ENCODE peak calls at places on chromosomes 2 and 18, in ten cellular contexts. L, M, F, R, D, C, S, G, T and O are unnamed samples.

GRCh38 chr2:48715956-48716355 is 39.6 kb downstream of the LHCGR start:
- DNase-seq in M (no peak), L (peak), R (no peak), F (peak), C (no peak), T (no peak), G (no peak), S (peak), D (no peak), O (no peak)

GRCh38 chr2:234827096-234827860 is 124.5 kb upstream of the SH3BP4 start:
- DNase-seq in F (no peak), C (no peak), G (no peak), R (no peak), T (no peak), M (peak), S (peak), D (no peak), L (peak), O (no peak)

GRCh38 chr2:105653313-105653712 is 91.4 kb upstream of the NCK2 start:
- DNase-seq in R (no peak), S (no peak), M (peak), L (no peak), G (no peak), C (no peak), F (no peak), D (no peak), T (no peak), O (no peak)

GRCh38 chr2:177758591-177759371 is 313.8 kb downstream of the PDE11A start:
- DNase-seq in F (peak), G (peak), R (no peak), D (no peak), M (peak), S (peak), C (no peak), L (peak), T (no peak), O (no peak)

GRCh38 chr2:120776649-120777048 is 41.0 kb downstream of the GLI2 start:
- DNase-seq in C (no peak), R (peak), G (no peak), D (no peak), T (no peak), L (no peak), M (no peak), F (no peak), S (no peak), O (no peak)

GRCh38 chr2:30252723-30253688 is 21.7 kb downstream of the LBH start:
- DNase-seq in F (peak), T (no peak), S (peak), G (peak), D (no peak), M (peak), R (peak), L (peak), C (no peak), O (no peak)

GRCh38 chr2:185433824-185434223 is 304.8 kb upstream of the FSIP2 start:
- DNase-seq in T (no peak), S (peak), R (no peak), F (peak), L (no peak), C (no peak), G (no peak), D (no peak), M (no peak), O (no peak)

GRCh38 chr2:156333951-156334495 is 1.5 kb upstream of the NR4A2 start:
- DNase-seq in D (peak), L (no peak), F (peak), T (no peak), C (peak), M (peak), G (peak), S (peak), R (peak), O (peak)

GRCh38 chr18:3594760-3595241 is 144.8 kb downstream of the TGIF1 start:
- DNase-seq in G (peak), S (peak), L (peak), R (peak), C (no peak), M (peak), D (no peak), T (no peak), F (peak), O (no peak)

GRCh38 chr2:65957886-65958285 is 477.0 kb upstream of the MEIS1 start:
- DNase-seq in C (no peak), S (no peak), G (no peak), D (no peak), M (no peak), R (no peak), L (no peak), F (no peak), T (no peak), O (no peak)

GRCh38 chr2:190535119-190535439 is 557 bp upstream of the NEMP2 start:
- DNase-seq in D (no peak), F (no peak), S (peak), R (no peak), M (no peak), T (no peak), G (no peak), L (no peak), C (no peak), O (no peak)

GRCh38 chr18:48842259-48843061 is 108.3 kb downstream of the SMAD7 start:
- DNase-seq in S (no peak), M (peak), G (no peak), C (peak), T (no peak), D (no peak), R (peak), F (no peak), L (peak), O (peak)

GRCh38 chr2:190477563-190478454 is 56.7 kb downstream of the NEMP2 start:
- DNase-seq in F (peak), D (no peak), M (peak), G (no peak), R (no peak), T (no peak), C (no peak), S (peak), L (peak), O (no peak)

GRCh38 chr2:230885467-230886130 is 20.9 kb downstream of the ITM2C start:
- DNase-seq in S (peak), R (peak), C (no peak), M (no peak), G (no peak), L (peak), D (no peak), F (peak), T (no peak), O (no peak)

GRCh38 chr2:133838642-133839370 is 270.5 kb upstream of the NCKAP5 start:
- DNase-seq in D (no peak), G (no peak), C (no peak), M (no peak), F (no peak), R (no peak), L (no peak), S (no peak), T (no peak), O (no peak)

GRCh38 chr18:26227051-26227672 is 917 bp downstream of the TAF4B start:
- DNase-seq in F (no peak), S (peak), T (no peak), G (peak), D (peak), C (no peak), L (peak), R (no peak), M (no peak), O (no peak)

GRCh38 chr2:60794271-60794863 is 38.3 kb downstream of the PAPOLG start:
- DNase-seq in T (no peak), D (no peak), G (peak), F (no peak), M (peak), S (peak), R (no peak), C (no peak), L (peak), O (peak)

GRCh38 chr18:55323051-55323994 is 264.7 kb downstream of the TCF4 start:
- DNase-seq in T (no peak), R (no peak), M (no peak), S (peak), F (peak), D (no peak), G (no peak), L (peak), C (no peak), O (no peak)

GRCh38 chr2:202033317-202034248 is at the start of gene FZD7:
- DNase-seq in S (peak), R (peak), C (peak), F (peak), T (peak), L (peak), G (peak), M (peak), D (peak), O (peak)

GRCh38 chr18:55289775-55290174 is 298.2 kb downstream of the TCF4 start:
- DNase-seq in F (no peak), S (no peak), C (no peak), T (no peak), M (no peak), D (no peak), G (no peak), L (no peak), R (no peak), O (no peak)

GRCh38 chr2:119466373-119466772 is 34.7 kb downstream of the TMEM37 start:
- DNase-seq in S (no peak), L (no peak), C (no peak), R (no peak), M (no peak), T (no peak), F (no peak), G (no peak), D (no peak), O (no peak)

GRCh38 chr2:222825031-222825430 is 35.8 kb upstream of the ACSL3 start:
- DNase-seq in F (no peak), R (no peak), L (no peak), C (no peak), M (no peak), G (no peak), T (no peak), D (no peak), S (no peak), O (no peak)

GRCh38 chr18:73340135-73340934 is 472.5 kb upstream of the NETO1 start:
- DNase-seq in C (no peak), M (no peak), S (peak), G (no peak), L (no peak), T (no peak), R (no peak), D (no peak), F (peak), O (no peak)

GRCh38 chr2:219000569-219000960 is 7.3 kb upstream of the CRYBA2 start:
- DNase-seq in L (no peak), C (no peak), D (no peak), T (no peak), F (no peak), G (no peak), M (no peak), R (no peak), S (no peak), O (no peak)

GRCh38 chr2:85171916-85172315 is 38.7 kb downstream of the TCF7L1 start:
- DNase-seq in R (no peak), S (no peak), F (no peak), G (no peak), D (no peak), M (no peak), L (no peak), C (no peak), T (no peak), O (no peak)
- H3K4me3 ChIP-seq in R (no peak), S (no peak), F (no peak), G (no peak), D (no peak), M (no peak), L (no peak), C (no peak), T (no peak), O (no peak)

GRCh38 chr2:33060405-33060804 is 113.7 kb downstream of the LTBP1 start:
- DNase-seq in S (no peak), M (no peak), F (no peak), D (no peak), C (no peak), G (no peak), R (no peak), T (no peak), L (no peak), O (no peak)
- H3K4me3 ChIP-seq in S (no peak), M (no peak), F (no peak), D (no peak), C (no peak), G (no peak), R (peak), T (no peak), L (no peak), O (no peak)

GRCh38 chr2:151357359-151357758 is at the start of gene TNFAIP6:
- DNase-seq in D (no peak), R (no peak), L (peak), T (no peak), M (no peak), S (peak), F (peak), G (peak), C (no peak), O (no peak)
- H3K4me3 ChIP-seq in D (no peak), R (no peak), L (peak), T (no peak), M (no peak), S (peak), F (peak), G (no peak), C (no peak), O (no peak)

DNA sequence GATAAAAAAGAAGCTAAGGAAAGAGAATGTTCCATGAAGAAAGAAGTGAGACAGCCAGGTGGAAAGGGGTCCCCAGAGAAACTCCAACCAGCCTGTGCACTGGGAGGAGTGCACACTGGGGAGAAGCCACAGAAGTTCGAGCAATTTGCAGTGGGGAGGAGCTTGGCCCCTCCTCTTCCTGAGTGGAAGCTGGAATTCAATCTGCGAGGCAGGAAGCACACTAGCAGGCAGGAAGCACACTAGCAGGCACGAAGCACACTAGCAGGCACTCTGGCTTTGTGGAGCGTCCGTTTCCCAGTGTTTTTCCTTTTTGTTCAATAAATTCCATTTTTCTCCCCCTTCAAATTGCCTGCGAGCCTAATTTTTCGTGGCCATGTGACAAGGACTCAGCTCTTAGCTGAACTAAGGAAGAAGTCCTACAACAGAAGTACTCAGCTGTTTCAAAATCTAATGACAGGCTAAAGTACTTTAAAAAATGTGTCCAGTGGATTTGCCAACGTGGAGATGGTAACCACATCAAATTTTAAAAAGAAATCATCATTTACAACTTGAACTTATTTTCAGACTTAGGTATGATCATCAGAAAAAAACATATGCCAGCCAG is 21.4 kb upstream of the SPIRE1 start:
- DNase-seq in F (peak), D (peak), R (peak), C (no peak), G (no peak), M (no peak), T (no peak), L (peak), S (peak), O (no peak)
- H3K4me3 ChIP-seq in F (no peak), D (no peak), R (no peak), C (no peak), G (no peak), M (no peak), T (no peak), L (no peak), S (peak), O (no peak)

DNA sequence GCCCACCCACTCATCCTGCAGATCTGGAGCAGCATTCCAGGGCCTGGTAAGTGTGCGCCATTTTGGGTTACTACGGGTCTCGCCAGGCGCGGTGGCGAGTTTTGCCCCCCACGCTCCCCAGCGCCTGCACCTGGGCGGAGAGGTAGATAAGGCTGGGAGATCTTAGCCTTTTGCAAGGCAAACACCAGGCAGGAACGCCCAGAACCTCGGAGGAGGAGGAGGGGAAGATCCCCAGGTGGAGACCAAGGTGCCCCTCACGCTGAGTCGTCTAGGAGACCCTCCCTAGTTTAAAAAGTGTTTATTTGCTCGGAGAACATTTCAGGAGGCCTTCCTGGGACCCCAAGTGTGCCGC is 365 bp upstream of the RAMP1 start:
- DNase-seq in D (peak), M (peak), G (no peak), L (no peak), R (no peak), C (no peak), S (no peak), T (no peak), F (no peak), O (no peak)
- H3K4me3 ChIP-seq in D (peak), M (peak), G (no peak), L (peak), R (peak), C (no peak), S (peak), T (no peak), F (peak), O (no peak)

DNA sequence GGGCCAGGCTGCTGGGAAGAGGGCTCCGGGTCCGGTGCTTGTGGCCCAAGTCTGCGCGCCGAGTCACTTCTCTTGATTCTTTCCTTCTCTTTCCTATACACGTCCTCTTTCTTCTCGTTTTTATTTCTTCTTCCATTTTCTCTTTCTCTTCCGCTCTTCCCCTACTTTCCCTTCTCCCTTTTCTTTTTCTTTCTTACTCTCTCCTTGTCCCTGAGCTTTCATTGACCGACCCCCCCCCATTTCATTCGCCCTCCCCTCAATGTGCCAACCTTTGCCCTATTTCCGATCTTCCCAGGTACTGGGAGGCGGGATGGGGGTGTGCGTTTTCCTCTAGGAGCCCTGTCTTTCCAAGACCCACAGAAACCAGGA is 1.8 kb downstream of the ONECUT2 start:
- DNase-seq in S (no peak), M (peak), C (no peak), T (no peak), D (no peak), L (no peak), F (no peak), R (no peak), G (no peak), O (no peak)
- H3K4me3 ChIP-seq in S (no peak), M (peak), C (no peak), T (no peak), D (no peak), L (no peak), F (no peak), R (no peak), G (peak), O (no peak)

DNA sequence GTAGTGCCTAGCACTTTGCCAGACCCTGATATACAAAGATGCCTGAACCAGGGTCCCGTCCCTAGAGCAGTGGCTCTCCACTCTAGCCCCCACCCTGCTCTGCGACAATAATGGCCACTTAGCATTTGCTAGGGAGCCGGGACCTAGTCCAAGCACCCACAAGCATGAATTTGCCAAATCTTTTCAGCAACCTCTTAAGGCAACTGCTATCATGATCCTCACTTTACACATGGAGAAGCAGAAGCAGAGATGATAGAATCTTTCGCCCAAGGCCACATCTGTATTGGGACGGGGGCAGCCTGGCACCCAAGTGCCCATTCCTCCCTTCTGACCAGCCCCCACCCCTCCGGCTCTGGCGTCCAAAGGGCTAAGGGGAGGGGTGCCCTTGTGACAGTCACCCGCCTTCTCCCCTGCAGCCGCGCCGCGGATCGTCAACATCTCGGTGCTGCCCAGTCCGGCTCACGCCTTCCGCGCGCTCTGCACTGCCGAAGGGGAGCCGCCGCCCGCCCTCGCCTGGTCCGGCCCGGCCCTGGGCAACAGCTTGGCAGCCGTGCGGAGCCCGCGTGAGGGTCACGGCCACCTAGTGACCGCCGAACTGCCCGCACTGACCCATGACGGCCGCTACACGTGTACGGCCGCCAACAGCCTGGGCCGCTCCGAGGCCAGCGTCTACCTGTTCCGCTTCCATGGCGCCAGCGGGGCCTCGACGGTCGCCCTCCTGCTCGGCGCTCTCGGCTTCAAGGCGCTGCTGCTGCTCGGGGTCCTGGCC is 13.0 kb downstream of the SIGLEC15 start:
- DNase-seq in L (no peak), F (no peak), G (no peak), M (peak), C (no peak), S (no peak), D (no peak), T (no peak), R (peak), O (no peak)
- H3K4me3 ChIP-seq in L (no peak), F (no peak), G (no peak), M (peak), C (peak), S (peak), D (no peak), T (no peak), R (no peak), O (no peak)

DNA sequence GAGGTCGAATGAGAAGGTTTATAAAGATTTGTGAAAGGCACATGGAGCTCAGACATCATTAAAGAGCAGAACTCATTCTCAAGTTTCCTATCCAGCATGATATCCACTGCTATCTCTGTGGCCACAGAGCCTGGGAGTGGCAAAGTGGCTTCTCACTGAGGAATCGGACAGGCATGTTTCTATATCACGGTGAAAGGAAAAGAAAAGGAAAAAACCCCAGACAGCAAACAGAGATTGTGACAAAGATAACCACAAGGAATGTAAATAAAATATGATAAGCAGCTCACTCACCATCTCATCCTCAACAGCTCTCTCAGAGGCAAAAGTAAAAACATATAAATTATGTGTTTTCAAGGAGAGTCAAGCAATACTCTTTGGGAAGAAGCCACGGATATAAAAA is 2.5 kb downstream of the PID1 start:
- DNase-seq in F (peak), D (no peak), R (no peak), C (no peak), L (no peak), M (no peak), S (no peak), T (no peak), G (peak), O (no peak)
- H3K4me3 ChIP-seq in F (peak), D (peak), R (peak), C (no peak), L (no peak), M (no peak), S (peak), T (no peak), G (no peak), O (no peak)